ENCODE peak calls at places on chromosome 5, in five cellular contexts. U is GM12878, O is A549, V is Panc1, Q is HCT116. N is an unnamed sample.

GRCh38 chr5:134038143-134038542 is 33.4 kb upstream of the VDAC1 start:
- DNase-seq in U (no peak), O (no peak), V (no peak), Q (no peak), N (no peak)

GRCh38 chr5:57335092-57335491 is 147.5 kb downstream of the ACTBL2 start:
- DNase-seq in U (no peak), O (peak; percentile 70), V (peak; percentile 70), Q (no peak), N (no peak)

GRCh38 chr5:80957031-80957761 is 3.0 kb upstream of the RASGRF2 start:
- DNase-seq in U (no peak), O (no peak), V (no peak), Q (no peak), N (no peak)

GRCh38 chr5:132497488-132497997 is 7.0 kb upstream of the IRF1 start:
- DNase-seq in U (no peak), O (peak; percentile 92), V (no peak), Q (no peak), N (no peak)

GRCh38 chr5:151068571-151069197 is 12.2 kb downstream of the TNIP1 start:
- DNase-seq in U (no peak), O (no peak), V (no peak), Q (no peak), N (no peak)

GRCh38 chr5:121489972-121490371 is 361.7 kb upstream of the FTMT start:
- DNase-seq in U (no peak), O (no peak), V (no peak), Q (no peak), N (no peak)

GRCh38 chr5:151924564-151925395 is at the start of gene GLRA1:
- DNase-seq in U (no peak), O (peak; percentile 31), V (no peak), Q (no peak), N (no peak)

GRCh38 chr5:1005362-1005851 is 3.2 kb upstream of the NKD2 start:
- DNase-seq in U (no peak), O (no peak), V (no peak), Q (no peak), N (no peak)

GRCh38 chr5:134184155-134185135 is 7.7 kb upstream of the SKP1 start:
- DNase-seq in U (peak; percentile 16), O (peak; percentile 87), V (peak; percentile 70), Q (peak; percentile 48), N (no peak)

DNA sequence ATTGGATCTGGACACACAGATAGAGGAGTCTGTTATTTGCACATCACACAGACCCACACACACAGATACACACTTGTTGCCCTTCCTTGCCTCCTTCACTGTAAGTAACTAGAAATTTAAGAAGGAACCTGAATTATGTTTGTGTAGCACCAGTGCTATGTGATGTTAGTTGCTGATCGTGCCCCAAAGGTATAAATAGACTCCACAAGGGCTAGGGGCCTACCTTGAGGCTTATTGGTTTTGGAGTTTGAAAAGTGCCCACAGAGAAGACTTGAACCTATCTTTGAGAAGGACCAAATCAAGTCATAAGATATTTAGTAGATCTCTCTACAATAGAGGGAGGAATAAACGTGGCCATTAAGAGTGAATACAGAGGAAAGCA is 8.8 kb upstream of the TGFBI start:
- DNase-seq in U (no peak), O (no peak), V (no peak), Q (no peak), N (no peak)
- H3K4me3 ChIP-seq in U (no peak overlapping the region), O (no peak overlapping the region), V (no peak overlapping the region), Q (no peak overlapping the region), N (no peak overlapping the region)

GRCh38 chr5:90472783-90473182 is 1.8 kb downstream of the MBLAC2 start:
- DNase-seq in U (no peak), O (no peak), V (no peak), Q (no peak), N (no peak)

GRCh38 chr5:90477073-90477472 is 2.4 kb downstream of the POLR3G start:
- DNase-seq in U (no peak), O (no peak), V (no peak), Q (no peak), N (no peak)

GRCh38 chr5:90475436-90475980 is 844 bp downstream of the POLR3G start:
- DNase-seq in U (no peak), O (no peak), V (no peak), Q (no peak), N (no peak)

GRCh38 chr5:90474235-90475107 is at the start of the genes MBLAC2 and POLR3G:
- DNase-seq in U (peak; percentile 77), O (peak; percentile 80), V (peak; percentile 83), Q (peak; percentile 87), N (peak; percentile 55)

GRCh38 chr5:90473321-90474234 is 993 bp downstream of the MBLAC2 start:
- DNase-seq in U (no peak), O (peak; percentile 14), V (no peak), Q (no peak), N (peak; percentile 4)
- TF ChIP-seq REST in U (no peak), O (no peak), V (no peak), Q (no peak), N (no peak)

DNA sequence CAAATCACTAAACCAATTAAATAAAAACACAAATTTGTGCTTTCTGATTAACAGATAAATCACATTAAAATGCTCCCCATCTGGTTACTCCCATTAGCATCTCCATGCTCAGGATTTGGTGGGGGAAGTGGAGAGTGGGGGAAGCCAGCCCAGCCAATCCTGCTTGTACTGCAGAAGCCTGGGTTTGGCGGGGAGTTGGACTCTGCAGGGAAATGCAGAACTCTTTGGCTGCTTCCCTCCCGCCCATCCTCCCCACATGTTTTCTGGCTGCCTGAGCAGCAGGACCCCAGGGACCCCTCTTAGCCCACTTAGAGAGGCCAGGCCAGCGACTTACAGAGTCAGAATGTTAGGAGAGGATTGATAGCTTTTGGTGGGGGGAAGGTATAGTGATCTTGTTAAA is 59.5 kb upstream of the FOXI1 start:
- DNase-seq in U (no peak), O (no peak), V (no peak), Q (no peak), N (no peak)
- TF ChIP-seq CTCF in U (no peak), O (no peak), V (no peak), Q (no peak), N (no peak)

GRCh38 chr5:91130759-91131158 is 252.4 kb downstream of the ARRDC3 start:
- DNase-seq in U (no peak), O (no peak), V (no peak), Q (no peak), N (no peak)

GRCh38 chr5:91136271-91136670 is 246.8 kb downstream of the ARRDC3 start:
- DNase-seq in U (no peak), O (no peak), V (peak; percentile 17), Q (peak; percentile 19), N (no peak)

GRCh38 chr5:91135475-91136248 is 247.5 kb downstream of the ARRDC3 start:
- DNase-seq in U (no peak), O (no peak), V (no peak), Q (no peak), N (no peak)

GRCh38 chr5:91132552-91132951 is 250.6 kb downstream of the ARRDC3 start:
- DNase-seq in U (peak; percentile 36), O (no peak), V (no peak), Q (no peak), N (no peak)

DNA sequence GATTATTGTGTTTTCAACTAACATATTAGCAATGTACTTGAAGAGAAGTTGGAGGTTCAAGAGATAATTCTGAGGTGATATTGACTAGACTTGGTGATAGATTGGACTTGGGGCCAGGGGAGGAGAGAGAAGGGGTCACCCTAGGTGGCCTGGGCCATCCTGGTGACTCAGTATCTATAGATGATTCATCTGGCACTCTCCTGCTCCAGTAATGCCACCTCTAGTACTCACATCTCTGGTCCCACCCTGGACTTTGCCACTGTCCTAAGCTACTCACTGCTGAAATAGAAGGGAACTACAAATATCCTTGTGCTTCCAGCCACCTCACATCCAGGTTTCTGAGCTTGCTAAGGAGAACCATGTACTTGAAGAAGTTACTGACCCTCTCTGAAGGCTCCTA is 249.9 kb downstream of the ARRDC3 start:
- DNase-seq in U (no peak), O (no peak), V (no peak), Q (no peak), N (no peak)
- H3K4me3 ChIP-seq in U (no peak overlapping the region), O (no peak overlapping the region), V (no peak overlapping the region), Q (no peak overlapping the region), N (no peak overlapping the region)

DNA sequence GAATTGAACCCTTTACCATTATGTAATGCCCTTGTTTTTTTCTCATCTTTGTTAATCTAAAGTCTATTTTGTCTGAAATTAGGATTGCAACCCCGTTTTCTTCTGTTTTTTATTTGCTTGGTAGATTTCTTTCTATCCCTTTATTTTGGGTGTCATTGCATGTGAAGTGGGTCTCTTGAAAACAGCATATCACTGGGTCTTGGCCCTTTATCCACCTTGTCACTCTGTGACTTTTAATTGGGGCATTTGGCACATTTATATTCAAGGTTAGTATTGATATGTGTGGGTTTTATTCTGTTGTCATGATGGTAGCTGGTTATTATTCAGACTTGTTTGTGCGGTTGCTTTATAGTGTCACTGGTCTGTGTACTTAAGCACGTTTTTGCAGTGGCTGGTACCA is 117.4 kb upstream of the MARCHF11 start:
- DNase-seq in U (no peak), O (no peak), V (no peak), Q (no peak), N (no peak)
- TF ChIP-seq REST in U (no peak), O (no peak), V (no peak), Q (no peak), N (no peak)

DNA sequence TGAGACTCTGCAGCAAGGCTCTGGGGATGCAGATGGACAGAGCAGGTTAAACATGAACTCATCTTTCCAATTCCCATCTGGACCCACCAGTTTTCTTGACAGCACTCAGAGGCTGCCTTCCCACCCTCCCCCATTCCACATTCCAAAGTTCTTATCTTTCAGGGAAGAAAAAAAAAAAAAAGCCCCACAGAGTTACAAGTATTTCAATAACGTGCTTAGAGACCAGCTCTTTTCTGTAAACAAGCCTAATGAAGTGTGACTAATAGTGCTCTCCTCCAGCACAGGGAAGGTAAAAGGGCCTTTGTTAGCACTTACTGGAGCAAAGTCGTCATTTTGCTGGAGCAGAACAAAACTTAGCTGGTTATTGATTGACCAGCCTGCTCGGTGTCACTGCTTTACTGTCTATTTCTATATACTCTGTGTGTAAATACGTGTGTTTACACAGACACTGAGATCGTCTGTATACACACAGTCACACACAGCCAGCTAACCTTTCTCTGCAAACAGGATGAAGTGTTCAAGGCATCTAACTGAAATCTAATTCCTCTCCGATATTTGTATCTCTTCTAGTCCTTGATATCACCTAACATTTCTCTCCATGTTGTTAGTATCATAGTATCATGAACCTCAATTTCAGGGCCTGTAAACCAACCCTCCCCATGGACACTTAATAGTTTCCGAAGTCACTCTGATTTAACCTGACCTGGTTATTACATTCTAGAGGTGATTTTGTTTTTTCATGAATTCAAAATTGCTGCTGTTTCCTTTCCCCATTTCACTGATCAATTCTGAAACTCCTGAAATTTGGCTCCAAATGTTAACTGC is 84.9 kb downstream of the ZNF608 start:
- DNase-seq in U (no peak), O (peak; percentile 69), V (no peak), Q (peak; percentile 81), N (no peak)
- TF ChIP-seq CTCF in U (no peak), O (no peak), V (no peak), Q (no peak), N (no peak)